ENCODE peak calls at places on chromosomes 6 and 20, in nine cellular contexts. One of them, this sample, is unnamed.

GRCh38 chr6:161890959-161891358 is 617.1 kb upstream of the AGPAT4 start:
- DNase-seq in stomach: no peak
- DNase-seq in HCT116: no peak
- DNase-seq in lower lobe of right lung: no peak
- DNase-seq in pancreas: no peak
- DNase-seq in adrenal gland: no peak
- DNase-seq in body of pancreas: no peak
- DNase-seq in cardiac fibroblast: no peak
- DNase-seq in uterus: no peak
- DNase-seq in this sample: no peak

GRCh38 chr6:6332240-6332639 is 11.8 kb upstream of the F13A1 start:
- DNase-seq in stomach: no peak
- DNase-seq in HCT116: no peak
- DNase-seq in lower lobe of right lung: no peak
- DNase-seq in pancreas: no peak
- DNase-seq in adrenal gland: no peak
- DNase-seq in body of pancreas: no peak
- DNase-seq in cardiac fibroblast: no peak
- DNase-seq in uterus: no peak
- DNase-seq in this sample: no peak

GRCh38 chr20:25259788-25260254 is 11.9 kb downstream of the PYGB start:
- DNase-seq in stomach: no peak
- DNase-seq in HCT116: no peak
- DNase-seq in lower lobe of right lung: no peak
- DNase-seq in pancreas: no peak
- DNase-seq in adrenal gland: no peak
- DNase-seq in body of pancreas: no peak
- DNase-seq in cardiac fibroblast: no peak
- DNase-seq in uterus: no peak
- DNase-seq in this sample: no peak

GRCh38 chr20:14127831-14128230 is 132.5 kb downstream of the MACROD2 start:
- DNase-seq in stomach: no peak
- DNase-seq in HCT116: no peak
- DNase-seq in lower lobe of right lung: no peak
- DNase-seq in pancreas: no peak
- DNase-seq in adrenal gland: no peak
- DNase-seq in body of pancreas: no peak
- DNase-seq in cardiac fibroblast: no peak
- DNase-seq in uterus: no peak
- DNase-seq in this sample: no peak

GRCh38 chr6:143060806-143061596 is at the start of gene AIG1:
- DNase-seq in stomach: no peak
- DNase-seq in HCT116: peak
- DNase-seq in lower lobe of right lung: no peak
- DNase-seq in pancreas: peak
- DNase-seq in adrenal gland: no peak
- DNase-seq in body of pancreas: no peak
- DNase-seq in cardiac fibroblast: no peak
- DNase-seq in uterus: peak
- DNase-seq in this sample: no peak

GRCh38 chr6:136706431-136706830 is 85.8 kb downstream of the MAP3K5 start:
- DNase-seq in stomach: no peak
- DNase-seq in HCT116: no peak
- DNase-seq in lower lobe of right lung: no peak
- DNase-seq in pancreas: no peak
- DNase-seq in adrenal gland: no peak
- DNase-seq in body of pancreas: no peak
- DNase-seq in cardiac fibroblast: no peak
- DNase-seq in uterus: no peak
- DNase-seq in this sample: no peak

GRCh38 chr6:82511546-82511945 is 147.9 kb downstream of the TPBG start:
- DNase-seq in stomach: no peak
- DNase-seq in HCT116: no peak
- DNase-seq in lower lobe of right lung: no peak
- DNase-seq in pancreas: no peak
- DNase-seq in adrenal gland: no peak
- DNase-seq in body of pancreas: no peak
- DNase-seq in cardiac fibroblast: no peak
- DNase-seq in uterus: no peak
- DNase-seq in this sample: peak

GRCh38 chr6:70236304-70236703 is 66.6 kb downstream of the COL9A1 start:
- DNase-seq in stomach: no peak
- DNase-seq in HCT116: no peak
- DNase-seq in lower lobe of right lung: no peak
- DNase-seq in pancreas: no peak
- DNase-seq in adrenal gland: no peak
- DNase-seq in body of pancreas: no peak
- DNase-seq in cardiac fibroblast: no peak
- DNase-seq in uterus: no peak
- DNase-seq in this sample: no peak

GRCh38 chr6:168865-169455 is 123.3 kb upstream of the DUSP22 start:
- DNase-seq in stomach: no peak
- DNase-seq in HCT116: peak
- DNase-seq in lower lobe of right lung: no peak
- DNase-seq in pancreas: no peak
- DNase-seq in adrenal gland: no peak
- DNase-seq in body of pancreas: no peak
- DNase-seq in cardiac fibroblast: peak
- DNase-seq in uterus: no peak
- DNase-seq in this sample: peak

GRCh38 chr6:159729598-159729997 is 2.3 kb downstream of the WTAP start:
- DNase-seq in stomach: no peak
- DNase-seq in HCT116: no peak
- DNase-seq in lower lobe of right lung: no peak
- DNase-seq in pancreas: no peak
- DNase-seq in adrenal gland: no peak
- DNase-seq in body of pancreas: no peak
- DNase-seq in cardiac fibroblast: peak
- DNase-seq in uterus: no peak
- DNase-seq in this sample: peak

GRCh38 chr6:31763617-31763940 is 1.1 kb downstream of the SAPCD1 start:
- DNase-seq in stomach: no peak
- DNase-seq in HCT116: no peak
- DNase-seq in lower lobe of right lung: no peak
- DNase-seq in pancreas: no peak
- DNase-seq in adrenal gland: no peak
- DNase-seq in body of pancreas: no peak
- DNase-seq in cardiac fibroblast: peak
- DNase-seq in uterus: no peak
- DNase-seq in this sample: peak

GRCh38 chr6:17015144-17015543 is 86.7 kb upstream of the STMND1 start:
- DNase-seq in stomach: no peak
- DNase-seq in HCT116: no peak
- DNase-seq in lower lobe of right lung: no peak
- DNase-seq in pancreas: no peak
- DNase-seq in adrenal gland: no peak
- DNase-seq in body of pancreas: no peak
- DNase-seq in cardiac fibroblast: peak
- DNase-seq in uterus: no peak
- DNase-seq in this sample: peak

GRCh38 chr20:59518881-59519706 is 85.2 kb upstream of the PHACTR3 start:
- DNase-seq in stomach: peak
- DNase-seq in HCT116: peak
- DNase-seq in lower lobe of right lung: no peak
- DNase-seq in pancreas: no peak
- DNase-seq in adrenal gland: peak
- DNase-seq in body of pancreas: peak
- DNase-seq in cardiac fibroblast: peak
- DNase-seq in uterus: no peak
- DNase-seq in this sample: peak

GRCh38 chr20:41664584-41664983 is 46.4 kb upstream of the CHD6 start:
- DNase-seq in stomach: no peak
- DNase-seq in HCT116: peak
- DNase-seq in lower lobe of right lung: no peak
- DNase-seq in pancreas: no peak
- DNase-seq in adrenal gland: no peak
- DNase-seq in body of pancreas: no peak
- DNase-seq in cardiac fibroblast: peak
- DNase-seq in uterus: no peak
- DNase-seq in this sample: no peak

DNA sequence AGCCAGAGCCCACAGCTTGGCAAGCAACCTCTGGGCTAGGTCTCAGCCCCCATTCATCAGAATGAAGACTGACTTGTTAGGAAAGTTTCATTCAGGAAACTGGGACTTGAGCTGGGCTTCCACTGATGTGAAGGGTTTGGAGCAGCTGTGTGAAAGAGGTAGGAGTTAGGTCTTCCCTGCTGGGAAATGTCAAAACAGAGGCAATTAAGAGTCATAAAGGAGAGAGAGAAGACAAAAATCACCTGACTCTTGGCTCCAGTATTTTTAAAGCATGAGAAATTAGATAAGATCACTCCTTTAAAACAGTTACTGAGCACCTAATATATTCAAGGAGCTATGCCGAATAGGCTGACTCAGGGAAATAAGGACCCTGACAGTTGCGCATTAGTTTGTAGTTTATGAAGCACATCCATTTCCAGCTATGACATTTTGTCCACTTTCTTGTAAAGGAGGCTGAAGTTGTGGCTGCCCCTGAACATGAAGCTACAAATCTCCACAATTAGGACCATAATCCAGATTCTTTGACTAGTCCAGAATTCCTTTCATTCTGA is 3.9 kb upstream of the TRIM40 start:
- DNase-seq in stomach: no peak
- DNase-seq in HCT116: no peak
- DNase-seq in lower lobe of right lung: no peak
- DNase-seq in pancreas: no peak
- DNase-seq in adrenal gland: no peak
- DNase-seq in body of pancreas: no peak
- DNase-seq in cardiac fibroblast: no peak
- DNase-seq in uterus: no peak
- DNase-seq in this sample: no peak
- TF ChIP-seq CTCF in stomach: no peak
- TF ChIP-seq CTCF in HCT116: no peak
- TF ChIP-seq CTCF in lower lobe of right lung: no peak
- TF ChIP-seq CTCF in pancreas: no peak
- TF ChIP-seq CTCF in adrenal gland: no peak
- TF ChIP-seq CTCF in body of pancreas: no peak
- TF ChIP-seq CTCF in cardiac fibroblast: no peak
- TF ChIP-seq CTCF in uterus: no peak
- TF ChIP-seq CTCF in this sample: no peak

GRCh38 chr6:3723966-3724365 is 27.5 kb downstream of the PXDC1 start:
- DNase-seq in stomach: no peak
- DNase-seq in HCT116: no peak
- DNase-seq in lower lobe of right lung: no peak
- DNase-seq in pancreas: no peak
- DNase-seq in adrenal gland: no peak
- DNase-seq in body of pancreas: no peak
- DNase-seq in cardiac fibroblast: no peak
- DNase-seq in uterus: no peak
- DNase-seq in this sample: no peak
- H3K4me3 ChIP-seq in stomach: no peak
- H3K4me3 ChIP-seq in HCT116: no peak
- H3K4me3 ChIP-seq in lower lobe of right lung: no peak
- H3K4me3 ChIP-seq in pancreas: no peak
- H3K4me3 ChIP-seq in adrenal gland: no peak
- H3K4me3 ChIP-seq in body of pancreas: no peak
- H3K4me3 ChIP-seq in cardiac fibroblast: no peak
- H3K4me3 ChIP-seq in uterus: no peak
- H3K4me3 ChIP-seq in this sample: no peak

DNA sequence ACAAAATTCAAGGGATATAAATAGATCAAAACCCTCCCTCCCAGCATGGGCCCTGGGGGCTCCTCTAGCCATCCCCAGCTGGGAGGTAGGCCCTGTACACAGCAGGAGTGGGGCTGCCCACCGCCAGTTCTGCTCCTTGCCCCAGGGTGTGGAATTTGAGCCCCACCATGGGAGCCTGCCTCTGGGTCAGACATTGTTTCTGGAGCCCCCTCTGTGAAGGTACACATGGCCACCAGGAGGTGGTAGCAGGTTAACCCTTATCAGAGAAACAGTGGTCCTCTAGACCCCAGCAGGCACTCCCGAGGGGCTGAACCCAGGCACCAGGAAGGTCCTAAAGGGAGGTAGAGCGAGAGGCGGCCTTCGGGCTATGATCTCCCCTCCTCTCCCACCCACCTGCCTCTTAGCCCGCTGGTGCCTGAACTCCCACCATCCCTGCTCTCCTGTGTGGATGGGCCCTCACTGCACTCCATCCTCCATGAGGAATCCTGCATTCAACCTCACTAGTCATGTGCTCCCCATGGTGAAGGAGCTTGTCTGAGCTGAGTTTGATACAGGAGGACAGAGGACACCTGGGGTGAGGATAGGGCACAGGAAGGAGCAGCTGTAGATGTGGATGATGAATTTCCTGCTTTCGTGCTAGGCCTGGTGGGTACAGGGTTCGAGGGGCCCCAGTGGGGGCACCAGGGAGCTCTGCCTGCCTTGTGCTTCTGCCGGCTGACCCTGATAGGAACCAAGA is 114.9 kb downstream of the GRM4 start:
- DNase-seq in stomach: no peak
- DNase-seq in HCT116: no peak
- DNase-seq in lower lobe of right lung: no peak
- DNase-seq in pancreas: no peak
- DNase-seq in adrenal gland: no peak
- DNase-seq in body of pancreas: no peak
- DNase-seq in cardiac fibroblast: no peak
- DNase-seq in uterus: no peak
- DNase-seq in this sample: no peak
- TF ChIP-seq CTCF in stomach: no peak
- TF ChIP-seq CTCF in HCT116: no peak
- TF ChIP-seq CTCF in lower lobe of right lung: no peak
- TF ChIP-seq CTCF in pancreas: no peak
- TF ChIP-seq CTCF in adrenal gland: no peak
- TF ChIP-seq CTCF in body of pancreas: no peak
- TF ChIP-seq CTCF in cardiac fibroblast: no peak
- TF ChIP-seq CTCF in uterus: no peak
- TF ChIP-seq CTCF in this sample: no peak

DNA sequence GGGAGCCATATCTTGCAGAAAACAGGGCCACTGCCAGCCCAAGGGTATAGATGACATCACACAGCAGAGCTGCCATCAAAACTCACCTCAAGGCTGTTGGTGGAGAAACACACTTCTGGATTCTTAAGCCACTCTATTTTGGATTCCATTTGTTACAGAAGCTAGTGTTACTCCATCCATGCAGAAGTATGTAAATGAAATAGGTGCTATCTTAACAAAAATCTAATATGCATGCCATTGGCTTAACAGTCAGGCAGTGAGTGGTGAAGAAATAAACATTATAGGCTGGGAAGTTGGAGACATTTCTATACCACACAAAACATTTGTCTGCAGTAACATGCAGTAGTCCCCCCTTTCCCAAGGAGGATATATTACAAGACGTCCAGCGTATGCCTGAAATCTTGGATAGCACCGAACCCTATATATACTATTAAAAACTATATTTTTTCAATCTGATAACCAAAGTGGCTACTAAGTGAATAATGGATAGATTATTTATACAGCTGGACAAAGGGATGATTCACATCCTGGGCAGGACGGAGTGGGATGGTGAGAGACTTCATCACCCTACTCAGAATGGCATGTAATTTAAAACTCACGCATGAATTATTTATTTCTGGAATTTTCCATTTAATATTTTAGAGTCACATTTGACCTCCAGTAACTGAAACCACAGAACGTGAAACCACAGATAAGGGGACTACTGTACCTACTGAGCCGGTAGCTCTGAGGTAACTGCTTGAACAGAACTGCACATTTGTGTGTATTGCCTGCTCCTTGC is 160.0 kb upstream of the PLN start:
- DNase-seq in stomach: no peak
- DNase-seq in HCT116: peak
- DNase-seq in lower lobe of right lung: no peak
- DNase-seq in pancreas: no peak
- DNase-seq in adrenal gland: peak
- DNase-seq in body of pancreas: no peak
- DNase-seq in cardiac fibroblast: peak
- DNase-seq in uterus: no peak
- DNase-seq in this sample: peak
- H3K4me3 ChIP-seq in stomach: no peak
- H3K4me3 ChIP-seq in HCT116: no peak
- H3K4me3 ChIP-seq in lower lobe of right lung: no peak
- H3K4me3 ChIP-seq in pancreas: no peak
- H3K4me3 ChIP-seq in adrenal gland: no peak
- H3K4me3 ChIP-seq in body of pancreas: no peak
- H3K4me3 ChIP-seq in cardiac fibroblast: no peak
- H3K4me3 ChIP-seq in uterus: no peak
- H3K4me3 ChIP-seq in this sample: no peak